ENCODE peak calls at places on chromosomes 2 and 18, in four cellular contexts. R, E, X and H are unnamed samples.

GRCh38 chr2:105473011-105473410 is 74.2 kb upstream of the FHL2 start:
- DNase-seq in X (no peak), E (no peak), R (no peak), H (no peak)

GRCh38 chr2:42925742-42926437 is 133.5 kb upstream of the HAAO start:
- DNase-seq in X (peak; percentile 34), E (no peak), R (no peak), H (peak; percentile 17)

GRCh38 chr2:106878206-106878605 is 7.8 kb downstream of the ST6GAL2 start:
- DNase-seq in X (no peak), E (no peak), R (no peak), H (no peak)

GRCh38 chr2:162787616-162788015 is 51.0 kb downstream of the KCNH7 start:
- DNase-seq in X (no peak), E (no peak), R (no peak), H (no peak)

GRCh38 chr18:79643049-79643765 is 36.4 kb upstream of the CTDP1 start:
- DNase-seq in R (no peak), E (no peak), X (no peak), H (no peak)

GRCh38 chr2:25322313-25322712 is 19.4 kb downstream of the DNMT3A start:
- DNase-seq in X (no peak), R (no peak), E (no peak), H (no peak)

GRCh38 chr2:233142355-233142897 is 82.3 kb downstream of the INPP5D start:
- DNase-seq in X (no peak), R (no peak), E (no peak), H (no peak)

GRCh38 chr2:66560683-66561082 is 125.8 kb downstream of the MEIS1 start:
- DNase-seq in X (no peak), R (no peak), E (no peak), H (no peak)

DNA sequence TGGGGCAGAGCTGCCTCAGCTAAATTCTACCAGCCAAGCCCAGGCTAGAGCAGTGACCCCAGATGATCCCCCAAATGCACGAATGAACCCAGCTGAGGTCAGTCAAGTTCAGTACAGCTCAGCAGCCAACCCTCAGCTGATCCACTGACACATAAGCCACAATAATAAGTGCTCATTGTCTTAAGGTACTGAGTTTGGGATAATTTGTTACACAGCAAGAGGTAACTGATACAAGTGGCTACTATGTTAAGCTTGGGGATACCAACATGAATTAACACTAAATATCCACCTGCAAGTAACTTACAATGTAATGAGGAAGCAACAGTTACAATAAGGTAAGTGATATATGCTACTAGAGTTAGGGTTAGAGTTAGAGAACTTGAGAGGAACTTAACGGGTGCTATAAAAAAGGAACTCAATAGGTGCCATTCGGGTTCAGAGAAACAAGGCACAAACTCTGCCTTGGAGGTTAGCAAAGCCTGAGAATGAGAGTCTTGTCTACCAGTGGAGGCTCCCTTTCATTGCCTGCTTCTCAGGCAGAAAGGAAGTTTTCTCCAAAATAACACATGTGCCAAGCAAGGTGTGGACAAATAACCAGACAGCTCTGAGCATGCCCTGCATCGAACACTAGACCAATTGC is 189.4 kb downstream of the ARL4C start:
- DNase-seq in R (no peak), X (no peak), E (no peak), H (no peak)
- H3K4me2 ChIP-seq in R (no peak overlapping the region), X (no peak overlapping the region), E (no peak overlapping the region), H (no peak overlapping the region)

DNA sequence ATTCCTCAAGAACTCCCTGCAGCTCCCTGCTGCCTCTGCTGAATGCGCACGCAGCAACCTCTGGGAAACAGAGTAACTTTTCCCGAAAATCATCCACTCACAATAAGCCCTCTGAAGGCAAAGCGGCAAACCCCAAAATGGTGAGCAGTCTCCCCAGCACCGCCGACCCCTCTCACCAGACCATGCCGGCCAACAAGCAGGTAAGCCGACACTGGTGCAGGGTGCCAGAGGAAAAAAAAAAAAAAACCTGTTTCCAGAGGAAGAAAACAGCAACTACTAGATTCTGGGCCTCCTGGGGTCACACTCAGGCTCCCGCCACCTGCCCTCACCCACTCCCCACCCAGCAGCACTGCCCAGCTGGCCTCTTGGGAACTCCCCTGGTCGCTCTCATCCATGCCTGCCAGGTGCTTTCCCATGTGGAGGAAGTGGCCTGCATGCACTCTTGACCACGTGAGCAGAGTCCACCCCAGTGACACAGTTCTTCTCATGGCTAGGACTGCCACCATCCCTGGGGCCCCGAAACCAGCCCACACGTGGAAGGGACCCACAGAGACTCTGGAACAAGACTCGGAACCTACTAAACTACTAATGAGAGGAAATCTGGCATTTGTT is 36.9 kb downstream of the KCTD18 start:
- DNase-seq in E (no peak), R (no peak), X (no peak), H (no peak)
- TF ChIP-seq CREB1 in E (no peak), R (no peak), X (no peak), H (no peak)

DNA sequence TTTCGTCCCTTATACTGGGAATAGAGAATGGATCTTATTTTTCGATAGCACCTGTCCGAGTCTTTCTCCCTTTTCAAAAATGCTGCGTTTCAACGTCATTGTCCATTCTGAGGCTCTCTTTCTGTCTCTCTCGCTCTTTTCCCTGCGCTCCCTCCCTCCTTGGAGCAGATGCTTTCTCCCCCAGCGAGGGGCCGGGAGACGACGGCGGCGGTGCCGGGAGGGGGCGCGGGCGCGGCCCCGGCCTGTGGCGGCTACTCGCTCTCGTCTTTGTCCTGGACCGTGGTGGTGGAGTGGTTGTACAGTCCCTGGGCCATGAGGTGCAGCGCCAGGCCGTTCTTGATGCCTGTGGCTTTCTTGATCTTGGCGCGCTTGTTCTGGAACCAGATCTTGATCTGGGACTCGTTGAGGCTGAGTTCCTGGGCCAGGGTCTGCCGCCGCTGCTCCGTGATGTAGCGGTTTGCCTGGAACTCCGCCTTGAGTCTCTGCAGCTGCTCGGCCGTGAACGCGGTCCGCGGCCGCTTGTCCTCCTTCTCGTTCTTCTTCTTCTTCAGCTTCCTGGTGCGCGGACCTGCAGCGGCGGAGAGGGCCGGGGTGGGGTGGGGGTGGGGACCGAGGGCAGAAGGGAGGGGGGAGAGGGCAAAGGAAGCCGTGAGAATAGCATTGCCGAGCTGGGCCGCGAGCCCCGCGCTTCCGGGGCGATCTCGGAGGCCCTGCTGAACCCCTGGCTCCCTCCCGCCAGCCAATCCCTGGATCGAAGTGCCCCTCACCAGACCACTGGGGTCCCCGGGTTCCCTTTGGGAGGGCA is 4.6 kb downstream of the EN1 start:
- DNase-seq in E (no peak), R (no peak), X (no peak), H (peak; percentile 64)
- H3K4me2 ChIP-seq in E (no peak overlapping the region), R (peak overlapping the region; percentile 80), X (no peak overlapping the region), H (peak overlapping the region; percentile 93)

GRCh38 chr2:85589982-85590791 is 5.4 kb upstream of the RNF181 start:
- DNase-seq in R (no peak), E (no peak), X (peak; percentile 82), H (no peak)
- TF ChIP-seq CREB1 in R (no peak), E (no peak), X (peak; percentile 35), H (no peak)

GRCh38 chr2:40451926-40452605 is at the start of gene SLC8A1:
- DNase-seq in X (no peak), R (peak; percentile 62), E (no peak), H (peak; percentile 67)

GRCh38 chr2:40450066-40450841 is 1.6 kb downstream of the SLC8A1 start:
- DNase-seq in E (no peak), X (no peak), R (no peak), H (peak; percentile 20)

GRCh38 chr2:40445467-40445866 is 6.4 kb downstream of the SLC8A1 start:
- DNase-seq in X (no peak), E (no peak), R (no peak), H (no peak)

GRCh38 chr2:40448476-40449079 is 3.3 kb downstream of the SLC8A1 start:
- DNase-seq in E (no peak), X (peak; percentile 21), R (no peak), H (peak; percentile 77)
- H3K4me2 ChIP-seq in E (no peak overlapping the region), X (no peak overlapping the region), R (no peak overlapping the region), H (no peak overlapping the region)

DNA sequence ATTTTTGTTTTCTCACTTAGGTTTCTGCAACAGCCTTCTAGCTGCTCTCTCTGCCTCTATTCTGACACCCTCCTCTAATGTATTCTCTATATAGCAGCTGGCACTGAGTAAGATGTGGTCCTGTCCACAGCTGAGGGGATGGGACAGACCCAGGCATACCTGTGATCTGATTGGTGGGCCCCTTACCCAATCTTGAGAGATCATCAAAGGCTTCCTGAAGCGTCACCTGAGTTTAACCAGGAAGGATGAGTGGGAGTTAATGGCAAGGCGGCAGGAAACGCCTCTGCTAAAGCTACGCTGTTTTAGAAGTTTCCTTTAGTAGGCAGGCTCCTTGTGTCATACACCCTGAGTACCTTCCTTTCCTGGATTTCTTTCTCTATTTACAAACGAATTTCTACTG is 5.7 kb upstream of the TET3 start:
- DNase-seq in X (no peak), E (no peak), R (no peak), H (peak; percentile 81)
- TF ChIP-seq CREB1 in X (no peak), E (no peak), R (no peak), H (peak; percentile 6)

DNA sequence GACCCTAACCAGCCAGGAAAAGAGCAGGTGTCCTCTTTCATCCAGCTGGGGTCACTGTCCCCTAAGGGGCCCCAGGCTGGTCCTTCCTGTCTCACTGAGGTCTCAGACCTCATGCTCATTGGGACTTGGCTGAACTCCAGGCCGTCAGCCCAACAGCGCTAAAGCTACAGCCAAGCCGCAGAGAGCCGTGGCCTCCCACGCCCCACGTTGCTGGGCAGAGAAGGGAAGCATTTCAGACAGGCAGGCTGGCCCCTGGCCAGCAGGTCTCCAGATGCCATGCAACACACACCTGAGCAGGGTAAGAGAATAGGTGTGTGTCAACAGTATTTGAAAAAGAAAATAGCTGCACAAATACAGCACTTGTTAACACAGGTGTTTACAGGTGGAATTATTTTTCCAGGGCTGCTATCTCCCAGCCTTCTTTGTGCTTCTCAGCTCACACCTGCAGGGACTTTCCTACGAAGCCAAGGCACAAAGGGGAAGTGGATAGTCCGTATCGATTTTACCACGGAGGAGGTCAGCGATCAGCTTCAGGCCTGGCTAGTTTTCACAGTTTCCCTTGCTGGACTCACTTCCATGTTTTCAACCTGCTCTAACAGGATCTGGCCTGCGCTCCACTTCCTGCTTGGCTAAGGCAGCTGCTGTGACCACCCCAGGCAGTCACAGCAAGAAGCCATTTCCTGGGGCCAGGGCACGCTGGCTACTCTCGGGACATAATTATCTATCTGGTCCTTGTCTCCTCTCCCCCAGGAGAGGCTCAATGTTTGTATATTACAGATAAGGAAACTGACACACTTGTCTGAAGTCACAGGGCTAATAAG is 156.1 kb upstream of the ID2 start:
- DNase-seq in X (peak; percentile 92), R (no peak), E (peak; percentile 95), H (peak; percentile 40)
- H3K4me2 ChIP-seq in X (peak overlapping the region; percentile 94), R (no peak overlapping the region), E (peak overlapping the region; percentile 74), H (no peak overlapping the region)